ENCODE peak calls at places on chromosomes 16 and 17, in five cellular contexts. F, G, Q, D and B are unnamed samples.

GRCh38 chr16:49127103-49127502 is 154.5 kb downstream of the CBLN1 start:
- DNase-seq in F (peak; percentile 46), G (no peak), Q (no peak), D (no peak), B (no peak)

GRCh38 chr17:42027961-42028790 is 8.3 kb downstream of the NKIRAS2 start:
- DNase-seq in F (no peak), G (no peak), Q (no peak), D (no peak), B (no peak)

GRCh38 chr16:30958164-30959083 is 870 bp downstream of the SETD1A start:
- DNase-seq in F (peak; percentile 48), G (peak; percentile 43), Q (peak; percentile 73), D (no peak), B (no peak)

GRCh38 chr16:27315333-27316037 is 1.7 kb downstream of the IL4R start:
- DNase-seq in F (no peak), G (peak; percentile 27), Q (peak; percentile 68), D (peak; percentile 93), B (peak; percentile 57)

GRCh38 chr16:7321661-7322060 is 11.0 kb upstream of the RBFOX1 start:
- DNase-seq in F (no peak), G (no peak), Q (no peak), D (no peak), B (no peak)

GRCh38 chr16:31868701-31869167 is 4.9 kb upstream of the ZNF267 start:
- DNase-seq in F (peak; percentile 67), G (peak; percentile 72), Q (peak; percentile 81), D (peak; percentile 95), B (peak; percentile 78)

GRCh38 chr17:75365931-75366275 is 39.6 kb downstream of the GRB2 start:
- DNase-seq in F (no peak), G (no peak), Q (no peak), D (no peak), B (no peak)

GRCh38 chr17:52147431-52147830 is 11.1 kb downstream of the CA10 start:
- DNase-seq in F (no peak), G (no peak), Q (no peak), D (no peak), B (no peak)

GRCh38 chr17:17913695-17914332 is 58.4 kb downstream of the TOM1L2 start:
- DNase-seq in F (no peak), G (peak; percentile 42), Q (peak; percentile 72), D (peak; percentile 93), B (peak; percentile 79)

GRCh38 chr17:80361495-80362220 is 53.3 kb upstream of the ENDOV start:
- DNase-seq in F (peak; percentile 17), G (no peak), Q (no peak), D (no peak), B (no peak)

GRCh38 chr16:85092851-85093250 is 19.4 kb downstream of the CIBAR2 start:
- DNase-seq in F (no peak), G (no peak), Q (peak; percentile 51), D (no peak), B (no peak)

GRCh38 chr16:65333298-65333697 is 211.4 kb upstream of the CDH11 start:
- DNase-seq in F (no peak), G (no peak), Q (no peak), D (no peak), B (no peak)

GRCh38 chr17:35807371-35808144 is 1.7 kb upstream of the TAF15 start:
- DNase-seq in F (no peak), G (no peak), Q (no peak), D (no peak), B (no peak)

GRCh38 chr16:86510465-86511261 is at the start of gene FOXF1:
- DNase-seq in F (peak; percentile 32), G (no peak), Q (peak; percentile 73), D (no peak), B (no peak)

GRCh38 chr16:495127-495748 is 32.3 kb upstream of the CAPN15 start:
- DNase-seq in F (no peak), G (no peak), Q (no peak), D (no peak), B (peak; percentile 13)

GRCh38 chr17:55458977-55459376 is 37.3 kb upstream of the MMD start:
- DNase-seq in F (no peak), G (no peak), Q (no peak), D (no peak), B (peak; percentile 77)

GRCh38 chr16:20611975-20612471 is 35.9 kb upstream of the ACSM2B start:
- DNase-seq in F (no peak), G (peak; percentile 80), Q (peak; percentile 86), D (no peak), B (no peak)

GRCh38 chr16:69935278-69935711 is 15.8 kb upstream of the CLEC18A start:
- DNase-seq in F (no peak), G (no peak), Q (no peak), D (no peak), B (no peak)

GRCh38 chr17:8707591-8708453 is 36.8 kb downstream of the CCDC42 start:
- DNase-seq in F (no peak), G (no peak), Q (no peak), D (peak; percentile 69), B (no peak)

GRCh38 chr16:68335175-68335574 is 24.4 kb downstream of the PRMT7 start:
- DNase-seq in F (no peak), G (no peak), Q (no peak), D (no peak), B (no peak)

GRCh38 chr16:75506107-75506506 is 10.9 kb upstream of the CHST6 start:
- DNase-seq in F (no peak), G (no peak), Q (no peak), D (no peak), B (no peak)

GRCh38 chr16:70695351-70696070 is 9.7 kb upstream of the MTSS2 start:
- DNase-seq in F (no peak), G (peak; percentile 70), Q (peak; percentile 80), D (no peak), B (no peak)

GRCh38 chr16:62225675-62226074 is 189.4 kb upstream of the CDH8 start:
- DNase-seq in F (peak; percentile 17), G (peak; percentile 60), Q (peak; percentile 75), D (peak; percentile 91), B (peak; percentile 7)

GRCh38 chr17:43935204-43935925 is 6.9 kb downstream of the PPY start:
- DNase-seq in F (no peak), G (no peak), Q (peak; percentile 17), D (no peak), B (no peak)

GRCh38 chr17:46865100-46865499 is 13.7 kb downstream of the WNT9B start:
- DNase-seq in F (no peak), G (no peak), Q (no peak), D (no peak), B (peak; percentile 4)

GRCh38 chr16:9412362-9413311 is 321.2 kb downstream of the HAPSTR1 start:
- DNase-seq in F (no peak), G (no peak), Q (no peak), D (no peak), B (no peak)

GRCh38 chr16:9422769-9423513 is 331.5 kb downstream of the HAPSTR1 start:
- DNase-seq in F (no peak), G (no peak), Q (no peak), D (no peak), B (no peak)

GRCh38 chr16:9415588-9415987 is 324.1 kb downstream of the HAPSTR1 start:
- DNase-seq in F (no peak), G (no peak), Q (no peak), D (no peak), B (no peak)

GRCh38 chr16:9419161-9419560 is 327.7 kb downstream of the HAPSTR1 start:
- DNase-seq in F (no peak), G (no peak), Q (no peak), D (no peak), B (no peak)

GRCh38 chr16:9417898-9418297 is 326.5 kb downstream of the HAPSTR1 start:
- DNase-seq in F (no peak), G (no peak), Q (no peak), D (no peak), B (no peak)
- H3K4me3 ChIP-seq in F (no peak overlapping the region), G (no peak overlapping the region), Q (no peak overlapping the region), D (no peak overlapping the region), B (no peak overlapping the region)

GRCh38 chr17:68807998-68808772 is 147.0 kb downstream of the ABCA8 start:
- DNase-seq in F (no peak), G (no peak), Q (no peak), D (no peak), B (no peak)

GRCh38 chr17:68809148-68809547 is 146.0 kb downstream of the ABCA8 start:
- DNase-seq in F (no peak), G (no peak), Q (no peak), D (no peak), B (no peak)

GRCh38 chr17:68804777-68805176 is 150.4 kb downstream of the ABCA8 start:
- DNase-seq in F (no peak), G (no peak), Q (no peak), D (no peak), B (no peak)

GRCh38 chr17:68803122-68803615 is 152.0 kb downstream of the ABCA8 start:
- DNase-seq in F (no peak), G (no peak), Q (no peak), D (no peak), B (no peak)

DNA sequence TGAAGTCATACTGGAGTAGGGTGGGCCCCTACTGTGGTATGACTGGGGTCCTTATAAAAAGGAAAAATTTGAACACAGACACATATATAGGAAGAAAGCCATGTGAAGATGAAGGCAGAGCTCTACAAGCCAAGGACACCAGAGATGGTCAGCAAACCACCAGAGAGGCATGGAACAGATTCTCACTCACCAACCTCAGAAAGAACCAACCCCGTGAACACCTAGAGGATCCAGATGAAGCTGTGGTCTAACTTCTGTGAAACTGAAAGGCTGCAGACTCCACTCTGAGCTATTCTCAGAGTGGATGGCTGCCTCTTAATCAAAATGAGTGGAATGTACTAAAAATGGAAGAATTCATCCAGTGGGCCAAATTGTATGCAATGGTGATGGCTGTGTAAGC is 149.6 kb downstream of the ABCA8 start:
- DNase-seq in F (no peak), G (no peak), Q (no peak), D (no peak), B (no peak)
- H3K4me3 ChIP-seq in F (no peak overlapping the region), G (no peak overlapping the region), Q (no peak overlapping the region), D (no peak overlapping the region), B (no peak overlapping the region)

GRCh38 chr17:48588519-48588918 is 1.5 kb downstream of the HOXB3 start:
- DNase-seq in F (no peak), G (no peak), Q (no peak), D (no peak), B (no peak)

GRCh38 chr17:48588074-48588415 is 2.0 kb downstream of the HOXB3 start:
- DNase-seq in F (no peak), G (no peak), Q (no peak), D (no peak), B (no peak)

GRCh38 chr17:48589831-48590602 is at the start of gene HOXB3:
- DNase-seq in F (no peak), G (no peak), Q (no peak), D (no peak), B (no peak)

GRCh38 chr17:48590603-48591161 is 641 bp upstream of the HOXB3 start:
- DNase-seq in F (no peak), G (no peak), Q (no peak), D (no peak), B (no peak)

GRCh38 chr17:48589060-48589830 is 796 bp downstream of the HOXB3 start:
- DNase-seq in F (no peak), G (no peak), Q (no peak), D (no peak), B (no peak)
- H3K4me3 ChIP-seq in F (no peak overlapping the region), G (no peak overlapping the region), Q (no peak overlapping the region), D (no peak overlapping the region), B (no peak overlapping the region)

GRCh38 chr17:78862073-78863023 is 21.7 kb upstream of the USP36 start:
- DNase-seq in F (no peak), G (peak; percentile 70), Q (peak; percentile 72), D (peak; percentile 96), B (peak; percentile 96)
- H3K4me3 ChIP-seq in F (no peak overlapping the region), G (no peak overlapping the region), Q (no peak overlapping the region), D (no peak overlapping the region), B (peak overlapping the region; percentile 9)